ENCODE peak calls at places on chromosomes 13 and 19, in nine cellular contexts. J is astrocyte of the cerebellum, L is cardiac fibroblast, I is glutamatergic neuron, D is omental fat pad, X is tibial artery, G is Panc1, V is mammary epithelial cell, O is MCF 10A. C is an unnamed sample.

GRCh38 chr19:29714953-29715694 is at the start of gene C19orf12:
- DNase-seq in J (no peak), L (peak), I (peak), D (no peak), X (peak), G (no peak), V (peak), O (peak), C (no peak)

GRCh38 chr19:4844348-4845179 is 13.1 kb upstream of the TICAM1 start:
- DNase-seq in J (no peak), L (peak), I (no peak), D (no peak), X (no peak), G (no peak), V (no peak), O (no peak), C (no peak)

GRCh38 chr13:114111577-114111976 is 20.8 kb downstream of the RASA3 start:
- DNase-seq in J (no peak), L (peak), I (no peak), D (peak), X (peak), G (no peak), V (no peak), O (no peak), C (no peak)

GRCh38 chr13:45949161-45949560 is 97.6 kb upstream of the SIAH3 start:
- DNase-seq in J (peak), L (peak), I (no peak), D (no peak), X (no peak), G (no peak), V (no peak), O (no peak), C (no peak)

GRCh38 chr19:11551603-11552235 is 7.3 kb downstream of the ELOF1 start:
- DNase-seq in J (no peak), L (no peak), I (peak), D (no peak), X (peak), G (no peak), V (no peak), O (no peak), C (no peak)

GRCh38 chr13:32650705-32651311 is 64.6 kb downstream of the PDS5B start:
- DNase-seq in J (peak), L (peak), I (peak), D (no peak), X (no peak), G (no peak), V (peak), O (peak), C (no peak)

GRCh38 chr19:18208098-18208951 is 4.5 kb upstream of the RAB3A start:
- DNase-seq in J (no peak), L (peak), I (peak), D (peak), X (no peak), G (no peak), V (no peak), O (peak), C (no peak)

GRCh38 chr13:41257535-41257934 is 5.8 kb downstream of the MTRF1 start:
- DNase-seq in J (no peak), L (no peak), I (no peak), D (no peak), X (no peak), G (no peak), V (no peak), O (no peak), C (no peak)

GRCh38 chr19:5048727-5049553 is 80.0 kb downstream of the KDM4B start:
- DNase-seq in J (peak), L (peak), I (no peak), D (no peak), X (peak), G (no peak), V (no peak), O (peak), C (no peak)

GRCh38 chr19:7596191-7596937 is 701 bp downstream of the CAMSAP3 start:
- DNase-seq in J (no peak), L (no peak), I (no peak), D (no peak), X (no peak), G (no peak), V (no peak), O (no peak), C (no peak)

GRCh38 chr19:47188507-47189033 is 42.4 kb downstream of the BBC3 start:
- DNase-seq in J (no peak), L (no peak), I (no peak), D (no peak), X (no peak), G (no peak), V (no peak), O (no peak), C (no peak)

GRCh38 chr19:49056101-49056901 is 1.2 kb downstream of the CGB7 start:
- DNase-seq in J (no peak), L (peak), I (peak), D (no peak), X (peak), G (no peak), V (peak), O (peak), C (no peak)

GRCh38 chr19:2246801-2247361 is 2.2 kb upstream of the AMH start:
- DNase-seq in J (no peak), L (peak), I (no peak), D (no peak), X (no peak), G (no peak), V (no peak), O (peak), C (no peak)

GRCh38 chr13:95494082-95494681 is 58.3 kb upstream of the CLDN10 start:
- DNase-seq in J (peak), L (peak), I (no peak), D (no peak), X (no peak), G (peak), V (peak), O (peak), C (peak)

GRCh38 chr19:6161271-6161850 is 25.9 kb downstream of the ACSBG2 start:
- DNase-seq in J (no peak), L (no peak), I (no peak), D (no peak), X (no peak), G (no peak), V (peak), O (peak), C (no peak)

GRCh38 chr19:49749055-49749716 is 13.9 kb downstream of the TSKS start:
- DNase-seq in J (no peak), L (peak), I (no peak), D (no peak), X (no peak), G (no peak), V (no peak), O (peak), C (no peak)

GRCh38 chr19:45670670-45671453 is 2.8 kb downstream of the GIPR start:
- DNase-seq in J (no peak), L (peak), I (peak), D (peak), X (no peak), G (no peak), V (peak), O (peak), C (no peak)

GRCh38 chr13:46659413-46660065 is 106.6 kb downstream of the LRCH1 start:
- DNase-seq in J (no peak), L (no peak), I (no peak), D (no peak), X (no peak), G (no peak), V (no peak), O (no peak), C (no peak)

GRCh38 chr19:35162471-35163326 is 8.2 kb downstream of the FXYD5 start:
- DNase-seq in J (peak), L (no peak), I (no peak), D (no peak), X (no peak), G (no peak), V (peak), O (peak), C (no peak)

GRCh38 chr13:111476197-111476596 is 155.8 kb downstream of the TEX29 start:
- DNase-seq in J (no peak), L (no peak), I (no peak), D (no peak), X (no peak), G (no peak), V (no peak), O (no peak), C (no peak)

GRCh38 chr19:16127776-16128371 is 15.6 kb upstream of the HSH2D start:
- DNase-seq in J (no peak), L (no peak), I (no peak), D (no peak), X (no peak), G (no peak), V (no peak), O (no peak), C (no peak)

GRCh38 chr13:112984954-112985802 is 16.2 kb downstream of the MCF2L start:
- DNase-seq in J (no peak), L (no peak), I (no peak), D (no peak), X (no peak), G (no peak), V (no peak), O (no peak), C (no peak)

GRCh38 chr19:30004403-30004802 is 62.4 kb downstream of the URI1 start:
- DNase-seq in J (no peak), L (no peak), I (no peak), D (no peak), X (no peak), G (no peak), V (no peak), O (no peak), C (no peak)

GRCh38 chr13:35474551-35474950 is 1.9 kb downstream of the MAB21L1 start:
- DNase-seq in J (no peak), L (no peak), I (no peak), D (no peak), X (no peak), G (no peak), V (no peak), O (no peak), C (no peak)

GRCh38 chr19:47598407-47599349 is 10.3 kb upstream of the BICRA start:
- DNase-seq in J (peak), L (peak), I (no peak), D (no peak), X (peak), G (peak), V (peak), O (peak), C (peak)

GRCh38 chr19:12837225-12837624 is 1.1 kb upstream of the MAST1 start:
- DNase-seq in J (no peak), L (no peak), I (no peak), D (no peak), X (no peak), G (no peak), V (no peak), O (peak), C (no peak)

GRCh38 chr13:44506719-44507118 is 69.4 kb downstream of the TSC22D1 start:
- DNase-seq in J (no peak), L (no peak), I (no peak), D (no peak), X (no peak), G (no peak), V (no peak), O (no peak), C (no peak)

GRCh38 chr13:88979465-88980180 is 1308.5 kb downstream of the SLITRK5 start:
- DNase-seq in J (no peak), L (peak), I (no peak), D (no peak), X (no peak), G (no peak), V (no peak), O (peak), C (no peak)

GRCh38 chr19:38805180-38805579 is 7.6 kb downstream of the LGALS4 start:
- DNase-seq in J (no peak), L (peak), I (no peak), D (no peak), X (no peak), G (no peak), V (no peak), O (no peak), C (no peak)

DNA sequence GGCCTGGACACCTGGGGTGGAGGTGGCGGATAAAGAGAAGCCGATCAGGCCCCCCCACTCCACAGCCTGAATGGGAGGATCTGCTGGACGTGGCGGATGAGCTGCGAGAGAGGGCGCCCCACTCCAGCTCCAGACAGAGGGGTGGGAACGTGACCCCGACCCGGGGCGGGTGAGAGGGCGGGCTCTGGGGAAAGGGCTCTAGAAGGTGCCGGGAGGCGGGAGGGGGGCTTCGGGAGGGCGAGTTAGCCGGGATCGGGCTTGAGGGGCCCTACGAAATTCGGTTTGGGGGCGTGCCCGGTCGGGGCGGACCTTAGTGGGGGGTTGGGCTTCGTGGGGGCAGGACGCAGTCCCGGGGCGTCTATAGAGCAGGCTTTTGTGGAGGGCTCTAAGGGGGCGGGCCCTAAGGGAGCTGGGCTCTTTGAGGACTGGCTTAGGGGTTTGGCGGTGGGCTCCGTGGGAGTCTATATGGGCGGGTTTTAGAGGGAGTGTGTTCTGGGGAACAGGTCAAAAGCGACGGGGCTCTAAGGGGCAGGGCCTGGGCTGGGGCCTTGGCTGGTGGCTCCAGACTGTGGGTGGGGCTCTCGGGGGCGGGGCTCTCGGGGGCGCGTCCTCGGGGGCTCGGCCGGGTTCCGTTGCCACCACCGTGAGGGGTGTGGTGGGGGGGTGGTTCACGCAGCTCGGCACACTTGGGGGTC is 4.1 kb upstream of the NANOS3 start:
- DNase-seq in J (no peak), L (no peak), I (no peak), D (no peak), X (no peak), G (no peak), V (no peak), O (no peak), C (no peak)
- TF ChIP-seq CTCF in J (peak), L (no peak), I (no peak), D (no peak), X (no peak), G (peak), V (peak), O (no peak), C (peak)

GRCh38 chr19:42122691-42123607 is 9.3 kb downstream of the POU2F2 start:
- DNase-seq in J (no peak), L (no peak), I (no peak), D (no peak), X (no peak), G (no peak), V (no peak), O (no peak), C (no peak)
- TF ChIP-seq CTCF in J (no peak), L (peak), I (no peak), D (no peak), X (no peak), G (no peak), V (no peak), O (no peak), C (no peak)

GRCh38 chr13:58992478-58993042 is 1171.2 kb downstream of the DIAPH3 start:
- DNase-seq in J (no peak), L (no peak), I (no peak), D (no peak), X (no peak), G (no peak), V (peak), O (no peak), C (no peak)

GRCh38 chr13:58991826-58992477 is 1171.8 kb downstream of the DIAPH3 start:
- DNase-seq in J (no peak), L (no peak), I (no peak), D (no peak), X (no peak), G (no peak), V (peak), O (no peak), C (no peak)

GRCh38 chr13:58999851-59000250 is 1163.9 kb downstream of the DIAPH3 start:
- DNase-seq in J (no peak), L (no peak), I (no peak), D (no peak), X (no peak), G (no peak), V (no peak), O (no peak), C (no peak)

GRCh38 chr13:58994077-58994476 is 1169.7 kb downstream of the DIAPH3 start:
- DNase-seq in J (no peak), L (no peak), I (no peak), D (no peak), X (no peak), G (no peak), V (no peak), O (no peak), C (no peak)

DNA sequence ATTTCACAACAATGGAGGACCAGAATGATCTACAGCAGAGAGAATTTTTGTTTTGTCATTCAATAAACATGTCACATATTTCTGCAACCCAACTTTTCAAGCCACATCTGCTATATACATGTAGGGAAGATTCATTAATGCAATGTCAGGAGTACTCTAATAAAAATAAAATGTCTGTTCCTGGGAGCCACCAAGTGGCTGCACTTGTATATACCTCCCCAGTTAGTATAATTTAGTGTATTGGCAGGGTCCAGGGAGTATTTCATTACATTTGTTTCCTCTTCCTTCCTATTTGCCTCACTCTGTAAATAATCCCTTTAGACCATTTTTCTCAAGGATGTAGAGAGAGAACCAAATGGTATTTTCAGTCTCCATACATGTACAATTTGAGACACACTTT is 1169.0 kb downstream of the DIAPH3 start:
- DNase-seq in J (no peak), L (no peak), I (no peak), D (no peak), X (no peak), G (no peak), V (no peak), O (no peak), C (no peak)
- TF ChIP-seq CTCF in J (peak), L (peak), I (no peak), D (no peak), X (no peak), G (no peak), V (peak), O (no peak), C (peak)

DNA sequence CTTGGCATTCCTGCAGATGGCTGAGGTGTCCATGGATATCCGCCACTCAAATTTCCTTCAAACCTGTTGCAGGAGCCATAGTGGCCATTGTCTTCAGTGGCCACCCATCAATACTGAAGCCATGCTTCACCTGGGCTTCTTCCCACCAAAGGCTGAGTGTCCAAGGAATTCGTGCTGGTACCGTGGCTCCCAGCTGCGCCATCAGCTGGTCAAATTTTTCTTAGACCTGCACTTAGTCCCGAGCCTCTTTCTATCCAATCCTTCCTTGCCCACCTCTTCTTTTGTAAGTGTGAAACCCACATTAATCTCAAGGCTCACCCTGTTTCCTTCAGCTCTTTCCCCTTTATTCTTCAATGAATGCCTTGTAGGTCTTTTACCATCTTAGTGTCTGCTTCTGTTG is 152.1 kb downstream of the PCDH9 start:
- DNase-seq in J (no peak), L (no peak), I (no peak), D (no peak), X (no peak), G (no peak), V (no peak), O (no peak), C (no peak)
- TF ChIP-seq CTCF in J (no peak), L (no peak), I (no peak), D (no peak), X (no peak), G (no peak), V (no peak), O (no peak), C (no peak)